ENCODE peak calls at places on chromosome 13, in seven cellular contexts. T is sciatic nerve, O is fibroblast of mammary gland, W is Peyer's patch, C is ovary, Z is C1 segment of cervical spinal cord, N is NCI-H2081. P is an unnamed sample.

GRCh38 chr13:47175172-47175806 is 278.4 kb upstream of the HTR2A start:
- DNase-seq in T (no peak), O (peak), W (no peak), C (no peak), Z (no peak), N (no peak), P (no peak)

GRCh38 chr13:89940383-89940782 is 1407.1 kb upstream of the MIR17HG start:
- DNase-seq in T (no peak), O (no peak), W (no peak), C (no peak), Z (no peak), N (no peak), P (no peak)

GRCh38 chr13:29563941-29564340 is 31.5 kb downstream of the SLC7A1 start:
- DNase-seq in T (no peak), O (no peak), W (no peak), C (no peak), Z (no peak), N (no peak), P (no peak)

GRCh38 chr13:48223016-48223385 is 10.0 kb upstream of the ITM2B start:
- DNase-seq in T (no peak), O (no peak), W (no peak), C (no peak), Z (no peak), N (no peak), P (no peak)

GRCh38 chr13:110683203-110683883 is 22.6 kb downstream of the CARS2 start:
- DNase-seq in T (no peak), O (peak), W (peak), C (no peak), Z (no peak), N (no peak), P (no peak)

GRCh38 chr13:25701304-25701703 is 329.5 kb downstream of the ATP8A2 start:
- DNase-seq in T (no peak), O (no peak), W (no peak), C (no peak), Z (no peak), N (no peak), P (no peak)

GRCh38 chr13:22812793-22813192 is 368.0 kb upstream of the SGCG start:
- DNase-seq in T (no peak), O (no peak), W (no peak), C (no peak), Z (no peak), N (no peak), P (no peak)

GRCh38 chr13:33137726-33138125 is 121.5 kb downstream of the KL start:
- DNase-seq in T (no peak), O (no peak), W (no peak), C (no peak), Z (no peak), N (no peak), P (no peak)

GRCh38 chr13:29594710-29595379 is 643 bp downstream of the SLC7A1 start:
- DNase-seq in T (peak), O (peak), W (peak), C (peak), Z (no peak), N (peak), P (peak)

GRCh38 chr13:77719128-77719527 is 21.6 kb downstream of the SLAIN1 start:
- DNase-seq in T (no peak), O (no peak), W (no peak), C (no peak), Z (no peak), N (no peak), P (no peak)

GRCh38 chr13:113929628-113930615 is 44.0 kb downstream of the C13orf46 start:
- DNase-seq in T (peak), O (no peak), W (peak), C (peak), Z (no peak), N (no peak), P (peak)

GRCh38 chr13:104584481-104584880 is 1518.3 kb upstream of the SLC10A2 start:
- DNase-seq in T (no peak), O (no peak), W (no peak), C (no peak), Z (no peak), N (no peak), P (no peak)

GRCh38 chr13:82772802-82773201 is 1109.5 kb downstream of the SLITRK1 start:
- DNase-seq in T (no peak), O (peak), W (no peak), C (no peak), Z (no peak), N (no peak), P (no peak)

GRCh38 chr13:73914119-73914518 is 220.1 kb downstream of the KLF12 start:
- DNase-seq in T (no peak), O (peak), W (no peak), C (no peak), Z (no peak), N (no peak), P (no peak)

P was measured in posterior cingulate gyrus.